ENCODE peak calls at places on chromosomes 1 and 21, in ten cellular contexts. W is PC-3; F is heart left ventricle; C is naive thymus-derived CD4-positive, alpha-beta T cell; X is CD8-positive, alpha-beta memory T cell; P is CD4-positive, alpha-beta memory T cell; U is neuronal stem cell; Z is brain microvascular endothelial cell; V is cardiac muscle cell; K is left ventricle myocardium inferior. Q is an unnamed sample.

GRCh38 chr1:18602533-18603211 is 28.0 kb upstream of the PAX7 start:
- DNase-seq in W (no peak), F (no peak), C (no peak), X (no peak), P (no peak), U (no peak), Z (no peak), V (no peak), K (no peak), Q (no peak)

GRCh38 chr1:174032823-174033222 is 10.7 kb upstream of the RC3H1 start:
- DNase-seq in W (no peak), F (no peak), C (no peak), X (no peak), P (no peak), U (no peak), Z (no peak), V (no peak), K (no peak), Q (no peak)

GRCh38 chr1:218377143-218377660 is 32.1 kb downstream of the TGFB2 start:
- DNase-seq in W (peak), F (no peak), C (peak), X (peak), P (peak), U (no peak), Z (peak), V (peak), K (no peak), Q (no peak)

GRCh38 chr1:226506021-226506420 is 42.5 kb upstream of the STUM start:
- DNase-seq in W (no peak), F (no peak), C (no peak), X (no peak), P (no peak), U (no peak), Z (no peak), V (no peak), K (no peak), Q (no peak)

GRCh38 chr1:47351305-47351704 is 17.7 kb downstream of the CMPK1 start:
- DNase-seq in W (peak), F (no peak), C (no peak), X (no peak), P (no peak), U (no peak), Z (no peak), V (no peak), K (no peak), Q (no peak)

GRCh38 chr1:162011337-162012012 is 12.2 kb downstream of the OLFML2B start:
- DNase-seq in W (no peak), F (no peak), C (no peak), X (no peak), P (no peak), U (no peak), Z (no peak), V (no peak), K (peak), Q (no peak)

GRCh38 chr1:248243204-248243603 is 12.0 kb downstream of the OR2M4 start:
- DNase-seq in W (peak), F (no peak), C (no peak), X (no peak), P (peak), U (no peak), Z (peak), V (peak), K (no peak), Q (no peak)

GRCh38 chr1:212588137-212588510 is 20.4 kb upstream of the ATF3 start:
- DNase-seq in W (no peak), F (no peak), C (no peak), X (no peak), P (no peak), U (no peak), Z (no peak), V (no peak), K (no peak), Q (no peak)

GRCh38 chr1:219459321-219460105 is 153.4 kb downstream of the ZC3H11B start:
- DNase-seq in W (no peak), F (no peak), C (no peak), X (no peak), P (no peak), U (no peak), Z (no peak), V (no peak), K (no peak), Q (no peak)

GRCh38 chr1:178262101-178262500 is 168.2 kb downstream of the RASAL2 start:
- DNase-seq in W (peak), F (no peak), C (no peak), X (no peak), P (no peak), U (peak), Z (peak), V (peak), K (no peak), Q (no peak)

GRCh38 chr1:71859806-71860205 is 422.5 kb downstream of the NEGR1 start:
- DNase-seq in W (no peak), F (no peak), C (no peak), X (no peak), P (no peak), U (no peak), Z (no peak), V (no peak), K (no peak), Q (no peak)

GRCh38 chr21:31656199-31657095 is 3.0 kb upstream of the SOD1 start:
- DNase-seq in W (peak), F (no peak), C (peak), X (no peak), P (no peak), U (no peak), Z (no peak), V (no peak), K (no peak), Q (no peak)

GRCh38 chr1:35807614-35808375 is at the start of gene AGO4:
- DNase-seq in W (peak), F (peak), C (peak), X (peak), P (peak), U (peak), Z (peak), V (peak), K (peak), Q (peak)

GRCh38 chr1:23282967-23283366 is 61.1 kb downstream of the HNRNPR start:
- DNase-seq in W (peak), F (no peak), C (no peak), X (no peak), P (no peak), U (no peak), Z (no peak), V (peak), K (no peak), Q (no peak)

GRCh38 chr1:92877792-92878191 is 46.0 kb downstream of the RPL5 start:
- DNase-seq in W (no peak), F (no peak), C (no peak), X (peak), P (no peak), U (no peak), Z (peak), V (no peak), K (no peak), Q (no peak)

GRCh38 chr1:8283058-8283884 is 34.6 kb upstream of the SLC45A1 start:
- DNase-seq in W (peak), F (no peak), C (no peak), X (no peak), P (no peak), U (no peak), Z (no peak), V (no peak), K (peak), Q (peak)

GRCh38 chr1:7401814-7402547 is 369.1 kb upstream of the VAMP3 start:
- DNase-seq in W (peak), F (no peak), C (no peak), X (no peak), P (no peak), U (no peak), Z (peak), V (peak), K (no peak), Q (no peak)

GRCh38 chr1:206734499-206735142 is 36.0 kb upstream of the IL19 start:
- DNase-seq in W (peak), F (no peak), C (peak), X (peak), P (peak), U (peak), Z (no peak), V (peak), K (no peak), Q (peak)

GRCh38 chr1:112957133-112957812 is 1.3 kb upstream of the SLC16A1 start:
- DNase-seq in W (peak), F (no peak), C (peak), X (peak), P (peak), U (no peak), Z (peak), V (peak), K (no peak), Q (peak)

GRCh38 chr1:175036476-175036875 is 13.3 kb upstream of the MRPS14 start:
- DNase-seq in W (no peak), F (no peak), C (no peak), X (no peak), P (no peak), U (no peak), Z (no peak), V (no peak), K (no peak), Q (no peak)

GRCh38 chr1:99766378-99766800 is at the start of gene FRRS1:
- DNase-seq in W (peak), F (peak), C (peak), X (peak), P (peak), U (peak), Z (peak), V (peak), K (peak), Q (no peak)

GRCh38 chr1:1230656-1231399 is 973 bp downstream of the SDF4 start:
- DNase-seq in W (peak), F (no peak), C (no peak), X (no peak), P (no peak), U (no peak), Z (peak), V (peak), K (no peak), Q (no peak)

GRCh38 chr1:27418326-27418761 is 25.9 kb downstream of the GPR3 start:
- DNase-seq in W (peak), F (no peak), C (peak), X (peak), P (no peak), U (no peak), Z (peak), V (peak), K (peak), Q (no peak)

GRCh38 chr1:8816831-8817412 is 518 bp downstream of the RERE start:
- DNase-seq in W (peak), F (peak), C (peak), X (peak), P (peak), U (no peak), Z (no peak), V (no peak), K (peak), Q (no peak)

GRCh38 chr21:34890724-34891609 is 158.1 kb downstream of the RUNX1 start:
- DNase-seq in W (no peak), F (peak), C (peak), X (peak), P (no peak), U (peak), Z (peak), V (peak), K (peak), Q (no peak)
- H3K27ac ChIP-seq in W (no peak), F (no peak), C (peak), X (no peak), P (peak), U (no peak), Z (peak), V (no peak), K (peak), Q (peak)

GRCh38 chr1:155529109-155529508 is 33.5 kb downstream of the ASH1L start:
- DNase-seq in W (no peak), F (no peak), C (no peak), X (no peak), P (no peak), U (no peak), Z (no peak), V (no peak), K (no peak), Q (no peak)
- H3K4me3 ChIP-seq in W (no peak), F (no peak), C (no peak), X (no peak), P (no peak), U (no peak), Z (no peak), V (no peak), K (no peak), Q (no peak)

GRCh38 chr1:164601399-164602141 is 42.6 kb downstream of the PBX1 start:
- DNase-seq in W (no peak), F (no peak), C (no peak), X (no peak), P (no peak), U (no peak), Z (no peak), V (no peak), K (no peak), Q (no peak)

GRCh38 chr1:164599272-164599671 is 40.3 kb downstream of the PBX1 start:
- DNase-seq in W (no peak), F (no peak), C (no peak), X (no peak), P (no peak), U (no peak), Z (no peak), V (no peak), K (no peak), Q (no peak)

GRCh38 chr1:164604541-164604940 is 45.6 kb downstream of the PBX1 start:
- DNase-seq in W (peak), F (no peak), C (no peak), X (no peak), P (no peak), U (no peak), Z (no peak), V (peak), K (no peak), Q (no peak)

GRCh38 chr1:164602480-164603093 is 43.6 kb downstream of the PBX1 start:
- DNase-seq in W (peak), F (peak), C (no peak), X (no peak), P (no peak), U (no peak), Z (peak), V (peak), K (peak), Q (no peak)

DNA sequence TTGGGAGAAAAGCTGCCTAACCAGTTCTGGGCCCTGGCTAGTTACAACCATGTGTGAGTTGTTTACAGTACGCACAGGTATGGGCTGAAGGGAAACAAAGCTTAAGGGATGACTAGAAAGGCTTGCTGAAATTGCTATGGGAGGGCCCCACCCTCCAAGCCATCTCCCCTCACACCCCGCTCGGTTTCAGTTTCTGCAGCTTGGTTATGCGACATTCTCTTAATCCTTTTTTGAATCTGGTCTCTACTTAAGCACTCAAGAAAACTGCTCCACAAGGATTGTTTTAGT is 43.1 kb downstream of the PBX1 start:
- DNase-seq in W (peak), F (no peak), C (no peak), X (no peak), P (no peak), U (no peak), Z (no peak), V (no peak), K (no peak), Q (no peak)
- H3K27ac ChIP-seq in W (no peak), F (peak), C (no peak), X (no peak), P (no peak), U (peak), Z (no peak), V (peak), K (peak), Q (no peak)

DNA sequence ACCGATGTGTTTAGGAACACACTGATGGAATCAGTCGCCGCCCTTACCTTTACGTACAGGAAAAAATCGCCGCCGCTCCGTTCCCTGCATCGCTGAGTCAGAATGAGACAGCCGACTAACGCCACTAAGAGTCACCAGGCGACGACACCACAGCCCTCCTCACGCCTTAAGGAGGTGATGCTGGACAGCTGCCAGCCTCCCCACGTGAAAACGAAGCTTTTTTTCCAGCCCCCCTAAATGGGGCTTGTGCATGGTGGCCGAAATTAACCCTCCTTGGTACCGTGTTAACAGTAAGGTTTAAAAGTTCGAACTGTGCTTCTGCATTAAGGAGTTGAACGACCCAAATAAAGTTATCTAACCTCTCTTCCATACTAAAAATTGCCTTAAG is 511 bp downstream of the DNTTIP2 start:
- DNase-seq in W (peak), F (no peak), C (peak), X (peak), P (peak), U (no peak), Z (peak), V (peak), K (peak), Q (peak)
- H3K4me3 ChIP-seq in W (peak), F (peak), C (peak), X (peak), P (peak), U (peak), Z (peak), V (peak), K (peak), Q (peak)

GRCh38 chr1:214101246-214101645 is 113.5 kb downstream of the PROX1 start:
- DNase-seq in W (no peak), F (no peak), C (no peak), X (no peak), P (no peak), U (no peak), Z (no peak), V (no peak), K (no peak), Q (no peak)
- H3K27ac ChIP-seq in W (no peak), F (no peak), C (no peak), X (no peak), P (no peak), U (no peak), Z (no peak), V (no peak), K (no peak), Q (no peak)

GRCh38 chr21:45574081-45574501 is 31.9 kb upstream of the SLC19A1 start:
- DNase-seq in W (no peak), F (no peak), C (no peak), X (no peak), P (no peak), U (no peak), Z (no peak), V (no peak), K (peak), Q (no peak)

GRCh38 chr21:45571641-45572040 is 29.4 kb upstream of the SLC19A1 start:
- DNase-seq in W (no peak), F (no peak), C (no peak), X (no peak), P (no peak), U (no peak), Z (no peak), V (no peak), K (peak), Q (no peak)

GRCh38 chr21:45572231-45572630 is 30.0 kb upstream of the SLC19A1 start:
- DNase-seq in W (no peak), F (no peak), C (peak), X (no peak), P (no peak), U (no peak), Z (no peak), V (no peak), K (peak), Q (no peak)

GRCh38 chr21:45573452-45574035 is 31.3 kb upstream of the SLC19A1 start:
- DNase-seq in W (no peak), F (no peak), C (no peak), X (no peak), P (no peak), U (no peak), Z (no peak), V (no peak), K (no peak), Q (no peak)

GRCh38 chr21:45572783-45573451 is 30.7 kb upstream of the SLC19A1 start:
- DNase-seq in W (no peak), F (no peak), C (no peak), X (no peak), P (no peak), U (no peak), Z (no peak), V (no peak), K (no peak), Q (no peak)
- H3K4me3 ChIP-seq in W (no peak), F (no peak), C (no peak), X (no peak), P (no peak), U (no peak), Z (no peak), V (no peak), K (no peak), Q (no peak)

GRCh38 chr1:245216356-245217110 is 61.7 kb downstream of the KIF26B start:
- DNase-seq in W (no peak), F (no peak), C (no peak), X (no peak), P (no peak), U (no peak), Z (no peak), V (no peak), K (no peak), Q (no peak)

GRCh38 chr1:245213066-245213465 is 58.3 kb downstream of the KIF26B start:
- DNase-seq in W (no peak), F (no peak), C (no peak), X (no peak), P (no peak), U (no peak), Z (no peak), V (no peak), K (no peak), Q (no peak)

GRCh38 chr1:245212221-245212710 is 57.5 kb downstream of the KIF26B start:
- DNase-seq in W (no peak), F (no peak), C (no peak), X (no peak), P (no peak), U (no peak), Z (no peak), V (no peak), K (no peak), Q (no peak)

GRCh38 chr1:245217853-245218608 is 63.2 kb downstream of the KIF26B start:
- DNase-seq in W (no peak), F (no peak), C (no peak), X (no peak), P (no peak), U (no peak), Z (no peak), V (no peak), K (no peak), Q (no peak)

GRCh38 chr1:245215071-245215470 is 60.3 kb downstream of the KIF26B start:
- DNase-seq in W (no peak), F (no peak), C (no peak), X (no peak), P (no peak), U (no peak), Z (no peak), V (no peak), K (no peak), Q (no peak)
- H3K27ac ChIP-seq in W (no peak), F (no peak), C (no peak), X (no peak), P (no peak), U (no peak), Z (no peak), V (peak), K (no peak), Q (no peak)

GRCh38 chr1:203926025-203926540 is 64.7 kb downstream of the SNRPE start:
- DNase-seq in W (peak), F (no peak), C (no peak), X (no peak), P (no peak), U (no peak), Z (peak), V (peak), K (no peak), Q (no peak)
- H3K4me3 ChIP-seq in W (no peak), F (no peak), C (no peak), X (no peak), P (no peak), U (no peak), Z (no peak), V (no peak), K (no peak), Q (no peak)

GRCh38 chr1:230629511-230629910 is 12.8 kb upstream of the COG2 start:
- DNase-seq in W (no peak), F (no peak), C (no peak), X (no peak), P (no peak), U (no peak), Z (no peak), V (no peak), K (no peak), Q (no peak)

GRCh38 chr1:230624097-230624713 is 18.1 kb upstream of the COG2 start:
- DNase-seq in W (no peak), F (no peak), C (no peak), X (no peak), P (no peak), U (no peak), Z (no peak), V (no peak), K (no peak), Q (no peak)

GRCh38 chr1:230626274-230626673 is 16.0 kb upstream of the COG2 start:
- DNase-seq in W (no peak), F (no peak), C (no peak), X (no peak), P (no peak), U (no peak), Z (no peak), V (no peak), K (no peak), Q (no peak)

GRCh38 chr1:230631477-230631876 is 10.8 kb upstream of the COG2 start:
- DNase-seq in W (no peak), F (no peak), C (no peak), X (no peak), P (no peak), U (no peak), Z (no peak), V (no peak), K (no peak), Q (no peak)

GRCh38 chr1:230627767-230628166 is 14.5 kb upstream of the COG2 start:
- DNase-seq in W (no peak), F (no peak), C (no peak), X (no peak), P (no peak), U (no peak), Z (no peak), V (no peak), K (no peak), Q (no peak)
- H3K27ac ChIP-seq in W (no peak), F (no peak), C (no peak), X (no peak), P (no peak), U (no peak), Z (no peak), V (no peak), K (no peak), Q (no peak)

GRCh38 chr1:158248122-158248521 is 6.1 kb upstream of the CD1A start:
- DNase-seq in W (no peak), F (no peak), C (peak), X (peak), P (peak), U (no peak), Z (no peak), V (no peak), K (no peak), Q (no peak)
- H3K4me3 ChIP-seq in W (no peak), F (no peak), C (no peak), X (no peak), P (no peak), U (no peak), Z (no peak), V (no peak), K (no peak), Q (peak)

Q was measured in CD4-positive, CD25-positive, alpha-beta regulatory T cell.